ENCODE peak calls at places on chromosomes 16 and 17, in seven cellular contexts. One of them, this sample, is unnamed.

GRCh38 chr16:19771796-19772195 is 53.7 kb downstream of the IQCK start:
- DNase-seq in choroid plexus epithelial cell: no peak
- DNase-seq in CD8-positive, alpha-beta T cell: no peak
- DNase-seq in AG04450: no peak
- DNase-seq in brain microvascular endothelial cell: no peak
- DNase-seq in GM13976: no peak
- DNase-seq in CD4-positive, alpha-beta T cell: no peak
- DNase-seq in this sample: no peak

GRCh38 chr16:75099738-75100615 is 16.6 kb downstream of the LDHD start:
- DNase-seq in choroid plexus epithelial cell: no peak
- DNase-seq in AG04450: no peak
- DNase-seq in brain microvascular endothelial cell: no peak
- DNase-seq in CD4-positive, alpha-beta T cell: no peak
- DNase-seq in GM13976: peak
- DNase-seq in CD8-positive, alpha-beta T cell: peak
- DNase-seq in this sample: no peak

GRCh38 chr17:27861979-27862378 is 31.2 kb downstream of the LYRM9 start:
- DNase-seq in GM13976: no peak
- DNase-seq in AG04450: no peak
- DNase-seq in brain microvascular endothelial cell: no peak
- DNase-seq in CD4-positive, alpha-beta T cell: no peak
- DNase-seq in choroid plexus epithelial cell: no peak
- DNase-seq in CD8-positive, alpha-beta T cell: no peak
- DNase-seq in this sample: no peak

GRCh38 chr16:47019563-47019962 is 46.1 kb upstream of the DNAJA2 start:
- DNase-seq in GM13976: no peak
- DNase-seq in brain microvascular endothelial cell: no peak
- DNase-seq in CD4-positive, alpha-beta T cell: no peak
- DNase-seq in choroid plexus epithelial cell: peak
- DNase-seq in AG04450: no peak
- DNase-seq in CD8-positive, alpha-beta T cell: no peak
- DNase-seq in this sample: no peak

GRCh38 chr17:42517516-42517915 is 18.5 kb upstream of the NAGLU start:
- DNase-seq in brain microvascular endothelial cell: peak
- DNase-seq in GM13976: peak
- DNase-seq in AG04450: peak
- DNase-seq in CD4-positive, alpha-beta T cell: peak
- DNase-seq in choroid plexus epithelial cell: peak
- DNase-seq in CD8-positive, alpha-beta T cell: peak
- DNase-seq in this sample: peak

GRCh38 chr16:89801800-89802199 is 14.6 kb downstream of the FANCA start:
- DNase-seq in AG04450: no peak
- DNase-seq in choroid plexus epithelial cell: peak
- DNase-seq in brain microvascular endothelial cell: peak
- DNase-seq in CD4-positive, alpha-beta T cell: no peak
- DNase-seq in CD8-positive, alpha-beta T cell: no peak
- DNase-seq in GM13976: no peak
- DNase-seq in this sample: no peak

GRCh38 chr17:78258323-78259229 is 27.1 kb downstream of the TMEM235 start:
- DNase-seq in brain microvascular endothelial cell: peak
- DNase-seq in CD4-positive, alpha-beta T cell: peak
- DNase-seq in GM13976: no peak
- DNase-seq in AG04450: no peak
- DNase-seq in CD8-positive, alpha-beta T cell: peak
- DNase-seq in choroid plexus epithelial cell: peak
- DNase-seq in this sample: peak

GRCh38 chr16:71542377-71542776 is 16.2 kb downstream of the CHST4 start:
- DNase-seq in AG04450: no peak
- DNase-seq in CD8-positive, alpha-beta T cell: peak
- DNase-seq in brain microvascular endothelial cell: peak
- DNase-seq in GM13976: peak
- DNase-seq in choroid plexus epithelial cell: peak
- DNase-seq in CD4-positive, alpha-beta T cell: peak
- DNase-seq in this sample: no peak

GRCh38 chr17:7774037-7774659 is 56.6 kb downstream of the DNAH2 start:
- DNase-seq in GM13976: no peak
- DNase-seq in CD4-positive, alpha-beta T cell: no peak
- DNase-seq in AG04450: no peak
- DNase-seq in CD8-positive, alpha-beta T cell: no peak
- DNase-seq in brain microvascular endothelial cell: peak
- DNase-seq in choroid plexus epithelial cell: peak
- DNase-seq in this sample: no peak

GRCh38 chr16:66427871-66428681 is 981 bp downstream of the BEAN1 start:
- DNase-seq in brain microvascular endothelial cell: no peak
- DNase-seq in CD4-positive, alpha-beta T cell: no peak
- DNase-seq in AG04450: no peak
- DNase-seq in choroid plexus epithelial cell: no peak
- DNase-seq in GM13976: no peak
- DNase-seq in CD8-positive, alpha-beta T cell: no peak
- DNase-seq in this sample: no peak

GRCh38 chr17:21210411-21211076 is 3.4 kb downstream of the TMEM11 start:
- DNase-seq in CD8-positive, alpha-beta T cell: no peak
- DNase-seq in GM13976: no peak
- DNase-seq in brain microvascular endothelial cell: no peak
- DNase-seq in choroid plexus epithelial cell: peak
- DNase-seq in CD4-positive, alpha-beta T cell: no peak
- DNase-seq in AG04450: no peak
- DNase-seq in this sample: peak

GRCh38 chr16:12057276-12057675 is 80.7 kb downstream of the SNX29 start:
- DNase-seq in brain microvascular endothelial cell: no peak
- DNase-seq in CD4-positive, alpha-beta T cell: no peak
- DNase-seq in GM13976: peak
- DNase-seq in choroid plexus epithelial cell: peak
- DNase-seq in CD8-positive, alpha-beta T cell: no peak
- DNase-seq in AG04450: no peak
- DNase-seq in this sample: no peak
- TF ChIP-seq CTCF in brain microvascular endothelial cell: no peak
- TF ChIP-seq CTCF in CD4-positive, alpha-beta T cell: no peak
- TF ChIP-seq CTCF in GM13976: no peak
- TF ChIP-seq CTCF in choroid plexus epithelial cell: no peak
- TF ChIP-seq CTCF in CD8-positive, alpha-beta T cell: no peak
- TF ChIP-seq CTCF in AG04450: peak
- TF ChIP-seq CTCF in this sample: no peak

DNA sequence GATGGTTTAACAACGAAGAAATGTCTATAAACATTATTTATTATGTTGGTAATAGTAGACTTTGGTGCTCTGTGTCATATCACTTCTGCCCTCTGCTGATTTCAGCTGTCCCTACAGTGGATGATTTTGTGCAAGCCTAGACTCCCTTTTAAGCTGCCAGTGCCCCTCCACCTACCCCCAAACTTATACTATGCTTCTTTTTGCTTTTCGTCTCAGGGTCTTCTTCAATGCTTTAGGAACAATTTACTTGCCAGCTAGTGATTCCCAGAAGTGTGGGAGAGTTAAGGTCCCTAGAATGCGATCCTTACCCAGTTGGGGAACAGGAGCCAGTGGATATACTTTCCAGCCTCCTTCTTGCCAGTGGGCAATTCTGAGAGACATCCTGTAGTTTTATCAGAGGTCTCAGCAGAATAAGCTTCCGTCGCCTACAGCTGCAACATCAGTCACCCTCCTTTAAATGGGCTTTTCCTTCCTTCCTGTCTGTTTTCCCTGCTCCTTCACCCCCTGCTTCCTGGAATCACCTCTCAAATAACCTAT is 4.1 kb downstream of the ICAM2 start:
- DNase-seq in choroid plexus epithelial cell: no peak
- DNase-seq in brain microvascular endothelial cell: no peak
- DNase-seq in AG04450: no peak
- DNase-seq in GM13976: no peak
- DNase-seq in CD8-positive, alpha-beta T cell: no peak
- DNase-seq in CD4-positive, alpha-beta T cell: no peak
- DNase-seq in this sample: no peak
- TF ChIP-seq CTCF in choroid plexus epithelial cell: peak
- TF ChIP-seq CTCF in brain microvascular endothelial cell: peak
- TF ChIP-seq CTCF in AG04450: peak
- TF ChIP-seq CTCF in GM13976: peak
- TF ChIP-seq CTCF in CD8-positive, alpha-beta T cell: peak
- TF ChIP-seq CTCF in CD4-positive, alpha-beta T cell: no peak
- TF ChIP-seq CTCF in this sample: peak

DNA sequence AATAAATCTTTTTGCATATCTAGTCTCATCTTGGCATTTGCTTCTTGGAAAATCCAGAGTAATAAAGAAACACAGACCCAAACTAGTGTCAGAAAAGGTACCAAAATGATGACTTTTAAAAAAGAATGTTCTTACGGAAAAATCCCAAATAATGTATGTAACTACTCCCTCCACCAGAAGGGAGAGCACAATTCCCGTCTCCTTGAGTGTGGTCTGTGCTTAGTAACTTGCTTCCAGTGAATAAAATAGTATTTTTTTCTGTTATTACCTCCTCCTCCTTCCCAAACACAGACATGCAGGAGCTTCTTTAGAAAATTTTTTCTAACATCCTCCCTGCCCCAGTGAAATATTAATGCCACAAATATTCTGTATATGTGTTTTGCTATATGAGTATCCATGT is 358.1 kb downstream of the ZFHX3 start:
- DNase-seq in choroid plexus epithelial cell: peak
- DNase-seq in AG04450: no peak
- DNase-seq in CD4-positive, alpha-beta T cell: no peak
- DNase-seq in brain microvascular endothelial cell: no peak
- DNase-seq in CD8-positive, alpha-beta T cell: no peak
- DNase-seq in GM13976: no peak
- DNase-seq in this sample: no peak
- TF ChIP-seq CTCF in choroid plexus epithelial cell: peak
- TF ChIP-seq CTCF in AG04450: no peak
- TF ChIP-seq CTCF in CD4-positive, alpha-beta T cell: no peak
- TF ChIP-seq CTCF in brain microvascular endothelial cell: no peak
- TF ChIP-seq CTCF in CD8-positive, alpha-beta T cell: no peak
- TF ChIP-seq CTCF in GM13976: no peak
- TF ChIP-seq CTCF in this sample: no peak

GRCh38 chr17:59856859-59857794 is 35.6 kb downstream of the TUBD1 start:
- DNase-seq in CD4-positive, alpha-beta T cell: no peak
- DNase-seq in CD8-positive, alpha-beta T cell: no peak
- DNase-seq in brain microvascular endothelial cell: no peak
- DNase-seq in GM13976: no peak
- DNase-seq in choroid plexus epithelial cell: no peak
- DNase-seq in AG04450: no peak
- DNase-seq in this sample: no peak

GRCh38 chr17:59858167-59858790 is 34.5 kb downstream of the TUBD1 start:
- DNase-seq in brain microvascular endothelial cell: no peak
- DNase-seq in GM13976: no peak
- DNase-seq in choroid plexus epithelial cell: no peak
- DNase-seq in AG04450: no peak
- DNase-seq in CD8-positive, alpha-beta T cell: no peak
- DNase-seq in CD4-positive, alpha-beta T cell: no peak
- DNase-seq in this sample: no peak

GRCh38 chr17:59848778-59849177 is 44.0 kb downstream of the TUBD1 start:
- DNase-seq in choroid plexus epithelial cell: peak
- DNase-seq in GM13976: no peak
- DNase-seq in CD8-positive, alpha-beta T cell: peak
- DNase-seq in CD4-positive, alpha-beta T cell: no peak
- DNase-seq in brain microvascular endothelial cell: peak
- DNase-seq in AG04450: no peak
- DNase-seq in this sample: peak

GRCh38 chr17:59851431-59852375 is 41.0 kb downstream of the TUBD1 start:
- DNase-seq in brain microvascular endothelial cell: peak
- DNase-seq in GM13976: no peak
- DNase-seq in CD8-positive, alpha-beta T cell: no peak
- DNase-seq in CD4-positive, alpha-beta T cell: no peak
- DNase-seq in AG04450: peak
- DNase-seq in choroid plexus epithelial cell: peak
- DNase-seq in this sample: no peak

DNA sequence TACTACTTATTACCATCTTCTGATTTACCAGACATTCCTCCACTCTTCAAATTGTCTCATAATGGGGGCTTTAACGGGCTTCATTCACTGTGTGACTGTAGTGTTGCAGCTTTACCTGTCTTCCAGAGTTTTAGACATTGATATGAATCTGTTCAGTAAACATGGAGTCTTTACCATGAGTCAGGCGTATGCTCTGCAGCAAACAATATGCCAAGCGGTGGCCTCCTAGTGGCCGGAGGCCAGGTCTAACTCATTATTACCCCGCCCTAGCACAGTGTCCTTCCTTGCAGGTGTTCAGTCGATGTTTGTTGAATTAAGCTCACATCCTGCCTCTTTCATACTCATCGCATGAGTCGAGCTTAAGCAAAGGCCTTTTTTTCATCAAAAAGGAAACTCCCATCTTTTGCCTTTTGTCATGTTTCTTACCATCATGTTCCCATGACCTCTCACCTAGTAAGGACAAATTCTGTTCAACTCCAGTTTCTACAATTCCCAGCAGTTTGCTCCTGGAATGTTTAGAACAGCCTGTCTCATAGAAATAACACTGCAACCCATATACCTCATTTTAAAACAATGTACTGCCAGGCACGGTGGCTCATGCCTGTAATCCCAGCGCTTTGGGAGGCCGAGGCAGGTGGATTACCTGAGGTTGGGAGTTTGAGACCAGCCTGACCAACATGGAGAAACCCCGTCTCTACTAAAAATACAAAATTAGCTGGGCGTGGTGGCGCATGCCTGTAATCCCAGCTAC is 39.4 kb downstream of the TUBD1 start:
- DNase-seq in AG04450: peak
- DNase-seq in CD4-positive, alpha-beta T cell: no peak
- DNase-seq in CD8-positive, alpha-beta T cell: peak
- DNase-seq in GM13976: peak
- DNase-seq in choroid plexus epithelial cell: peak
- DNase-seq in brain microvascular endothelial cell: peak
- DNase-seq in this sample: no peak
- TF ChIP-seq CTCF in AG04450: peak
- TF ChIP-seq CTCF in CD4-positive, alpha-beta T cell: no peak
- TF ChIP-seq CTCF in CD8-positive, alpha-beta T cell: no peak
- TF ChIP-seq CTCF in GM13976: no peak
- TF ChIP-seq CTCF in choroid plexus epithelial cell: peak
- TF ChIP-seq CTCF in brain microvascular endothelial cell: peak
- TF ChIP-seq CTCF in this sample: peak

GRCh38 chr16:79997257-79997656 is 396.7 kb upstream of the MAF start:
- DNase-seq in GM13976: no peak
- DNase-seq in brain microvascular endothelial cell: no peak
- DNase-seq in choroid plexus epithelial cell: peak
- DNase-seq in CD4-positive, alpha-beta T cell: no peak
- DNase-seq in CD8-positive, alpha-beta T cell: no peak
- DNase-seq in AG04450: peak
- DNase-seq in this sample: no peak
- TF ChIP-seq CTCF in GM13976: no peak
- TF ChIP-seq CTCF in brain microvascular endothelial cell: peak
- TF ChIP-seq CTCF in choroid plexus epithelial cell: peak
- TF ChIP-seq CTCF in CD4-positive, alpha-beta T cell: no peak
- TF ChIP-seq CTCF in CD8-positive, alpha-beta T cell: no peak
- TF ChIP-seq CTCF in AG04450: peak
- TF ChIP-seq CTCF in this sample: no peak

GRCh38 chr16:21156767-21157467 is 1.6 kb upstream of the LDAF1 start:
- DNase-seq in GM13976: peak
- DNase-seq in CD4-positive, alpha-beta T cell: no peak
- DNase-seq in AG04450: no peak
- DNase-seq in CD8-positive, alpha-beta T cell: no peak
- DNase-seq in brain microvascular endothelial cell: peak
- DNase-seq in choroid plexus epithelial cell: peak
- DNase-seq in this sample: no peak
- TF ChIP-seq CTCF in GM13976: peak
- TF ChIP-seq CTCF in CD4-positive, alpha-beta T cell: peak
- TF ChIP-seq CTCF in AG04450: peak
- TF ChIP-seq CTCF in CD8-positive, alpha-beta T cell: no peak
- TF ChIP-seq CTCF in brain microvascular endothelial cell: peak
- TF ChIP-seq CTCF in choroid plexus epithelial cell: peak
- TF ChIP-seq CTCF in this sample: peak